ENCODE peak calls at places on chromosomes 4 and X, in five cellular contexts. One of them, this sample, is unnamed.

GRCh38 chr4:72909461-72909860 is 160.1 kb downstream of the COX18 start:
- DNase-seq in neural progenitor cell: peak; percentile 52
- DNase-seq in upper lobe of left lung: no peak
- DNase-seq in stimulated activated CD4-positive, alpha-beta T cell treated with anti-CD3 and anti-CD28 coated beads, Interleukin-2, amount 100 ng/mL, for 48 hours: no peak
- DNase-seq in choroid plexus epithelial cell: peak; percentile 46
- DNase-seq in this sample: no peak

GRCh38 chr4:12304912-12305311 is 876.2 kb upstream of the HS3ST1 start:
- DNase-seq in choroid plexus epithelial cell: no peak
- DNase-seq in upper lobe of left lung: no peak
- DNase-seq in stimulated activated CD4-positive, alpha-beta T cell treated with anti-CD3 and anti-CD28 coated beads, Interleukin-2, amount 100 ng/mL, for 48 hours: no peak
- DNase-seq in neural progenitor cell: no peak
- DNase-seq in this sample: no peak

GRCh38 chr4:3286335-3287175 is 6.3 kb upstream of the RGS12 start:
- DNase-seq in neural progenitor cell: no peak
- DNase-seq in upper lobe of left lung: no peak
- DNase-seq in choroid plexus epithelial cell: no peak
- DNase-seq in stimulated activated CD4-positive, alpha-beta T cell treated with anti-CD3 and anti-CD28 coated beads, Interleukin-2, amount 100 ng/mL, for 48 hours: no peak
- DNase-seq in this sample: no peak

GRCh38 chrX:132331532-132331931 is 112.3 kb upstream of the RAP2C start:
- DNase-seq in choroid plexus epithelial cell: no peak
- DNase-seq in upper lobe of left lung: no peak
- DNase-seq in neural progenitor cell: no peak
- DNase-seq in stimulated activated CD4-positive, alpha-beta T cell treated with anti-CD3 and anti-CD28 coated beads, Interleukin-2, amount 100 ng/mL, for 48 hours: no peak
- DNase-seq in this sample: no peak

GRCh38 chr4:71186566-71187398 is 152.0 kb upstream of the SLC4A4 start:
- DNase-seq in upper lobe of left lung: peak; percentile 93
- DNase-seq in neural progenitor cell: peak; percentile 84
- DNase-seq in stimulated activated CD4-positive, alpha-beta T cell treated with anti-CD3 and anti-CD28 coated beads, Interleukin-2, amount 100 ng/mL, for 48 hours: no peak
- DNase-seq in choroid plexus epithelial cell: peak; percentile 37
- DNase-seq in this sample: peak; percentile 53

GRCh38 chrX:51215266-51215665 is 117.4 kb upstream of the NUDT10 start:
- DNase-seq in neural progenitor cell: peak; percentile 25
- DNase-seq in choroid plexus epithelial cell: no peak
- DNase-seq in stimulated activated CD4-positive, alpha-beta T cell treated with anti-CD3 and anti-CD28 coated beads, Interleukin-2, amount 100 ng/mL, for 48 hours: no peak
- DNase-seq in upper lobe of left lung: no peak
- DNase-seq in this sample: no peak

GRCh38 chr4:112182604-112183003 is 37.4 kb downstream of the FAM241A start:
- DNase-seq in stimulated activated CD4-positive, alpha-beta T cell treated with anti-CD3 and anti-CD28 coated beads, Interleukin-2, amount 100 ng/mL, for 48 hours: no peak
- DNase-seq in choroid plexus epithelial cell: no peak
- DNase-seq in neural progenitor cell: no peak
- DNase-seq in upper lobe of left lung: no peak
- DNase-seq in this sample: no peak

GRCh38 chrX:130216312-130216711 is 44.5 kb downstream of the RAB33A start:
- DNase-seq in neural progenitor cell: no peak
- DNase-seq in stimulated activated CD4-positive, alpha-beta T cell treated with anti-CD3 and anti-CD28 coated beads, Interleukin-2, amount 100 ng/mL, for 48 hours: no peak
- DNase-seq in upper lobe of left lung: no peak
- DNase-seq in choroid plexus epithelial cell: peak; percentile 7
- DNase-seq in this sample: peak; percentile 8

GRCh38 chr4:186105721-186106335 is 1.3 kb downstream of the FAM149A start:
- DNase-seq in stimulated activated CD4-positive, alpha-beta T cell treated with anti-CD3 and anti-CD28 coated beads, Interleukin-2, amount 100 ng/mL, for 48 hours: no peak
- DNase-seq in upper lobe of left lung: no peak
- DNase-seq in choroid plexus epithelial cell: no peak
- DNase-seq in neural progenitor cell: peak; percentile 25
- DNase-seq in this sample: no peak

GRCh38 chrX:9164535-9165425 is 130.9 kb upstream of the FAM9B start:
- DNase-seq in choroid plexus epithelial cell: peak; percentile 50
- DNase-seq in stimulated activated CD4-positive, alpha-beta T cell treated with anti-CD3 and anti-CD28 coated beads, Interleukin-2, amount 100 ng/mL, for 48 hours: no peak
- DNase-seq in upper lobe of left lung: no peak
- DNase-seq in neural progenitor cell: no peak
- DNase-seq in this sample: no peak

GRCh38 chr4:137621056-137621455 is 88.8 kb upstream of the PCDH18 start:
- DNase-seq in choroid plexus epithelial cell: no peak
- DNase-seq in upper lobe of left lung: no peak
- DNase-seq in neural progenitor cell: peak; percentile 71
- DNase-seq in stimulated activated CD4-positive, alpha-beta T cell treated with anti-CD3 and anti-CD28 coated beads, Interleukin-2, amount 100 ng/mL, for 48 hours: no peak
- DNase-seq in this sample: no peak

GRCh38 chr4:1478766-1479355 is 72.6 kb upstream of the NKX1-1 start:
- DNase-seq in upper lobe of left lung: no peak
- DNase-seq in stimulated activated CD4-positive, alpha-beta T cell treated with anti-CD3 and anti-CD28 coated beads, Interleukin-2, amount 100 ng/mL, for 48 hours: no peak
- DNase-seq in neural progenitor cell: no peak
- DNase-seq in choroid plexus epithelial cell: no peak
- DNase-seq in this sample: no peak

This sample was measured in IMR-90.